ENCODE peak calls at places on chromosomes 13 and 19, in five cellular contexts. Q is HepG2, E is SK-N-SH, J is K562, O is GM12878. V is an unnamed sample.

GRCh38 chr19:34323433-34324204 is 41.4 kb upstream of the GPI start:
- DNase-seq in Q (no peak), O (no peak), E (no peak), J (no peak), V (no peak)

GRCh38 chr13:34416833-34417425 is 525.1 kb upstream of the NBEA start:
- DNase-seq in E (no peak), J (no peak), O (no peak), Q (no peak), V (no peak)

GRCh38 chr13:63855457-63856118 is 2439.9 kb upstream of the PCDH20 start:
- DNase-seq in O (no peak), J (no peak), Q (peak; percentile 53), E (no peak), V (no peak)

GRCh38 chr19:39599116-39599515 is 3.2 kb upstream of the LGALS13 start:
- DNase-seq in J (peak; percentile 43), E (no peak), Q (peak; percentile 30), O (no peak), V (no peak)

GRCh38 chr13:23497186-23497585 is 63.7 kb upstream of the SACS start:
- DNase-seq in E (no peak), Q (no peak), J (no peak), O (no peak), V (no peak)

GRCh38 chr19:10020851-10021250 is 7.6 kb downstream of the RDH8 start:
- DNase-seq in Q (no peak), J (no peak), O (no peak), E (no peak), V (no peak)

GRCh38 chr19:41310031-41310831 is at the start of gene CCDC97:
- DNase-seq in E (peak; percentile 94), J (peak; percentile 92), O (peak; percentile 68), Q (peak; percentile 75), V (peak; percentile 87)

GRCh38 chr13:100818706-100819105 is 144.1 kb upstream of the TMTC4 start:
- DNase-seq in E (no peak), O (no peak), J (no peak), Q (no peak), V (no peak)

GRCh38 chr19:1422360-1422759 is 15.0 kb downstream of the DAZAP1 start:
- DNase-seq in Q (no peak), J (no peak), E (no peak), O (no peak), V (no peak)

GRCh38 chr13:74243637-74244526 is 109.7 kb upstream of the KLF12 start:
- DNase-seq in O (no peak), J (no peak), E (no peak), Q (no peak), V (no peak)

GRCh38 chr19:58395979-58396627 is 647 bp downstream of the RNF225 start:
- DNase-seq in J (no peak), O (no peak), Q (no peak), E (no peak), V (no peak)

GRCh38 chr19:29107831-29108230 is 105.1 kb downstream of the UQCRFS1 start:
- DNase-seq in J (no peak), E (no peak), Q (no peak), O (no peak), V (no peak)

GRCh38 chr19:33640773-33641172 is 19.0 kb downstream of the CHST8 start:
- DNase-seq in O (no peak), E (no peak), J (no peak), Q (no peak), V (no peak)

GRCh38 chr19:19514215-19514633 is 1.1 kb downstream of the TSSK6 start:
- DNase-seq in E (no peak), J (no peak), O (no peak), Q (no peak), V (no peak)
- TF ChIP-seq POLR2AphosphoS5 in E (no peak), J (no peak), O (no peak), Q (no peak), V (no peak)

DNA sequence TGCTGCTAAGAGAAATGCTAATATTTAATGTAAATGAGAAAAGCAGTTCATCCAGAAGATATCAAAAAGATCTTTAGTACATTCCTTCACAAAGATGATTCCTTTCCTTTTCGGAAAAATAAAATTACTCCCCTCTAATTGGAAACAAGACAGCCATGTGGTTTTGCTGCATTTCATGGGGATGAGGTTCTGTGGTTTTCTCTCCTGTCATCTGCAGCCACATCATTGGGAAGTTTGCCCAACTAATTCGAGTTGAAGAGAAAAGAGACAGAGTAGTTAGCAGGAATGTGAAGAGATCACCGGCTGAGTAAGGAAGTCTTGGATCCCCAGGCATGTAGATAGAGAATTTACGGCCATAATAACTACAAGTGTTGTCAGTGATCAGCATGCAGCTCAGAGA is 122.1 kb downstream of the CYSLTR2 start:
- DNase-seq in Q (no peak), E (no peak), O (no peak), J (no peak), V (no peak)
- TF ChIP-seq REST in Q (no peak), E (peak; percentile 48), O (no peak), J (no peak), V (no peak)

DNA sequence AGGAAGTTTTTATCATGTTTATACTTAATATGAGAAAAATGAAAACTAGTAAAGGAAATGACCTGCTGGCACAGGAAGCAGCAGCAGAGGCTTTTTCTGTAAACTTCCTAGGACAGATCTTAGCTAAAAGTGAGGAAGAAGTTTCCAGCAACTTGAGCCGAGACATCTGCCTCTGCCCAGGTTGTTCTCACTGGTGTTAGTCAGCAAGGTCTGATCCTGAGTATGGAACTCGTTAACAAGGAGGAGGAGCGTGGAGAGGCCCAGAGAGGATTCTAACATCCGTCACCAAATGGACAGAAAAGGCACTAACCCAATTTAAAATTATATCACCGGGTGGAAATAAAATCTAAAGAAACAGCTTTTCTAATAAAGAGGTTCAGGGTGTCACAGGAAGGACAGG is 43.6 kb downstream of the PHF11 start:
- DNase-seq in J (no peak), O (no peak), Q (no peak), E (no peak), V (no peak)
- TF ChIP-seq GABPA in J (no peak), O (no peak), Q (no peak), E (no peak), V (no peak)

GRCh38 chr19:51440052-51440451 is 18.2 kb downstream of the SIGLEC8 start:
- DNase-seq in E (no peak), Q (no peak), J (no peak), O (no peak), V (no peak)
- TF ChIP-seq POLR2AphosphoS5 in E (no peak), Q (no peak), J (no peak), O (no peak), V (no peak)

GRCh38 chr19:53328967-53329366 is 4.6 kb upstream of the ZNF845 start:
- DNase-seq in J (no peak), E (peak; percentile 38), Q (no peak), O (no peak), V (no peak)

GRCh38 chr19:53333466-53334449 is at the start of gene ZNF845:
- DNase-seq in O (peak; percentile 63), E (peak; percentile 91), Q (peak; percentile 87), J (peak; percentile 92), V (peak; percentile 77)

GRCh38 chr19:53332484-53332883 is 1.1 kb upstream of the ZNF845 start:
- DNase-seq in E (no peak), J (no peak), O (no peak), Q (no peak), V (no peak)

DNA sequence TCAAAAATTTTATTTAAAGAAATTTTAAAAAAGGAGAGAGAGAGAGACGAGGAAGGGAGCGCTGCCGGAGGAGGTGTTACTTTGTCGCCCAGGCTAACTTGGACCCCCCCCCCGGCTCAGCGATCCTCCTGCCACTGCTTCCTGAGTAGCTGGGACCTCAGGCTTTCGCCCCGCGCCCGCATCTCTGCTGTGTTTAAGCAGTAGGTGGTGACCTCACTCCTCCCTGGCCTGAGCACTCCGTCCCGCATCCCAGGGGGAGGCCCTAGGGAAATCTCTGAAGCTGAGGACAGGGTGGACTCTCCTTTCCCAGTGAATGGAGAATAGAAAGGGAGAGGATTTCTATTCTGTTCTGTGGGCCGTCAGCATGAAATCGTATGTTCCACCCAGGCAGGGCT is 481 bp upstream of the ZNF845 start:
- DNase-seq in O (no peak), Q (no peak), J (peak; percentile 4), E (peak; percentile 61), V (no peak)
- TF ChIP-seq REST in O (no peak), Q (no peak), J (no peak), E (no peak), V (no peak)

GRCh38 chr19:52532480-52532879 is 5.0 kb downstream of the ZNF808 start:
- DNase-seq in J (no peak), O (no peak), E (no peak), Q (no peak), V (no peak)
- TF ChIP-seq GABPA in J (no peak), O (no peak), E (no peak), Q (no peak), V (no peak)

GRCh38 chr19:46542428-46543230 is 47.0 kb upstream of the PNMA8B start:
- DNase-seq in J (peak; percentile 91), E (peak; percentile 77), O (no peak), Q (peak; percentile 79), V (peak; percentile 35)
- TF ChIP-seq POLR2AphosphoS5 in J (no peak), E (no peak), O (no peak), Q (no peak), V (no peak)

DNA sequence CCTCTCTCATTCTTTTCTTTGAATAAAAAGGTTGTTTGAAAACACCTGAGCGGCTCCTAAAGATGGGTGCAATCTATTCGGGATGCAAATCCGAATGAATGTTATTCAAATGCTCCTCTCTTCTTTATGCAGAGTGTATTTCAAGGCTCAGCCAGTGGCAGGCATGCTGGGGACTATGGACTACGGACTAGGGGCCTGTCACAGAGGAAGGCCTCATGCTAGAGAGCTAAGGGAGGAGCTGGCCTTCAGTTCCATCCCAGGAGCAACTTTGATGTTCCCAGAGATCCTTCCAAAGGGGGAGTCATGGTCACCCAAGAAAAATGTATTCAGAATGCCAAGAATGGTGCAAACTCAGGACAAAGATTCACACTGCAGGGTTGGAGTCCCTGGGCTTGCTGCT is 9.3 kb downstream of the ALOX5AP start:
- DNase-seq in Q (peak; percentile 36), E (no peak), J (no peak), O (no peak), V (no peak)
- TF ChIP-seq REST in Q (no peak), E (no peak), J (no peak), O (no peak), V (no peak)

V was measured in HL-60.